ENCODE peak calls at places on chromosomes 2 and 18, in five cellular contexts. N is naive thymus-derived CD8-positive, alpha-beta T cell; Z is A549; L is psoas muscle; D is trophoblast cell. H is an unnamed sample.

GRCh38 chr2:208057108-208057507 is 31.8 kb upstream of the PLEKHM3 start:
- DNase-seq in L (no peak), D (no peak), Z (no peak), N (no peak), H (no peak)

GRCh38 chr2:191206613-191207471 is 38.4 kb upstream of the MYO1B start:
- DNase-seq in L (no peak), Z (no peak), N (no peak), D (no peak), H (no peak)

GRCh38 chr18:13680612-13681011 is 45.7 kb downstream of the FAM210A start:
- DNase-seq in Z (peak), D (peak), L (no peak), N (no peak), H (peak)

GRCh38 chr2:121768143-121768755 is 12.8 kb downstream of the TSN start:
- DNase-seq in Z (no peak), D (no peak), N (no peak), L (no peak), H (no peak)

GRCh38 chr2:26567534-26567933 is 73.6 kb downstream of the CIB4 start:
- DNase-seq in Z (no peak), N (no peak), D (no peak), L (no peak), H (no peak)

GRCh38 chr18:34444622-34445021 is 219.9 kb upstream of the NOL4 start:
- DNase-seq in Z (no peak), N (no peak), L (no peak), D (no peak), H (no peak)

GRCh38 chr18:76489081-76489480 is 6.0 kb downstream of the ZNF516 start:
- DNase-seq in D (no peak), Z (no peak), L (no peak), N (no peak), H (no peak)

GRCh38 chr2:15142069-15142689 is 419.0 kb downstream of the NBAS start:
- DNase-seq in Z (no peak), N (peak), D (peak), L (no peak), H (no peak)

GRCh38 chr2:79223539-79223938 is 64.0 kb upstream of the REG3A start:
- DNase-seq in L (no peak), N (no peak), Z (no peak), D (no peak), H (no peak)

GRCh38 chr2:229910832-229911412 is 10.9 kb downstream of the TRIP12 start:
- DNase-seq in Z (peak), L (no peak), D (no peak), N (no peak), H (peak)

H was measured in choroid plexus epithelial cell.